ENCODE peak calls at places on chromosomes 12 and 14, in four cellular contexts. V is lower lobe of right lung, O is ascending aorta, U is mesendoderm. Z is an unnamed sample.

GRCh38 chr12:50934371-50934851 is 17.9 kb upstream of the HIGD1C start:
- DNase-seq in V (no peak), O (no peak), U (no peak), Z (no peak)

GRCh38 chr14:64891839-64892375 is 12.2 kb upstream of the SPTB start:
- DNase-seq in U (peak; percentile 70), V (no peak), O (no peak), Z (no peak)

GRCh38 chr14:91175802-91176201 is 61.9 kb downstream of the DGLUCY start:
- DNase-seq in V (no peak), U (no peak), O (no peak), Z (no peak)

GRCh38 chr12:65655074-65655493 is 169.2 kb upstream of the HMGA2 start:
- DNase-seq in U (no peak), O (no peak), V (no peak), Z (no peak)

GRCh38 chr12:99131761-99132199 is 486.7 kb downstream of the APAF1 start:
- DNase-seq in O (no peak), V (peak; percentile 46), U (peak; percentile 91), Z (no peak)

GRCh38 chr12:100234591-100235304 is 32.1 kb downstream of the DEPDC4 start:
- DNase-seq in U (peak; percentile 41), O (no peak), V (no peak), Z (no peak)

GRCh38 chr12:105676694-105677093 is 346.2 kb downstream of the C12orf75 start:
- DNase-seq in U (no peak), O (no peak), V (no peak), Z (no peak)

GRCh38 chr12:71439613-71440392 is at the start of gene LGR5:
- DNase-seq in V (no peak), O (peak; percentile 70), U (peak; percentile 84), Z (peak; percentile 73)

GRCh38 chr14:68619805-68620574 is 172.9 kb downstream of the ZFP36L1 start:
- DNase-seq in O (no peak), U (peak; percentile 40), V (no peak), Z (no peak)

GRCh38 chr12:130074661-130075406 is 87.4 kb upstream of the FZD10 start:
- DNase-seq in O (no peak), U (no peak), V (no peak), Z (no peak)

GRCh38 chr12:131390408-131391100 is 320.3 kb upstream of the SFSWAP start:
- DNase-seq in O (no peak), V (no peak), U (peak; percentile 69), Z (peak; percentile 46)

GRCh38 chr12:63521706-63522105 is 146.6 kb downstream of the DPY19L2 start:
- DNase-seq in V (no peak), O (no peak), U (no peak), Z (no peak)

GRCh38 chr14:103136388-103137271 is 13.4 kb downstream of the TNFAIP2 start:
- DNase-seq in O (no peak), U (peak; percentile 84), V (peak; percentile 64), Z (no peak)

GRCh38 chr14:86404425-86404824 is 874.5 kb downstream of the FLRT2 start:
- DNase-seq in O (no peak), V (no peak), U (peak; percentile 8), Z (no peak)

GRCh38 chr14:101707285-101707842 is 54.1 kb upstream of the PPP2R5C start:
- DNase-seq in V (no peak), U (peak; percentile 92), O (no peak), Z (no peak)

GRCh38 chr14:74754157-74754556 is 9.0 kb upstream of the YLPM1 start:
- DNase-seq in O (no peak), U (no peak), V (no peak), Z (no peak)

GRCh38 chr12:123937707-123938600 is 34.7 kb downstream of the CCDC92 start:
- DNase-seq in U (no peak), O (peak; percentile 54), V (no peak), Z (peak; percentile 80)

GRCh38 chr12:27179399-27180214 is 64.5 kb upstream of the STK38L start:
- DNase-seq in V (no peak), U (peak; percentile 79), O (no peak), Z (no peak)

GRCh38 chr14:68688872-68689371 is 103.9 kb downstream of the ZFP36L1 start:
- DNase-seq in O (no peak), V (no peak), U (no peak), Z (no peak)

GRCh38 chr12:96233941-96234461 is 39.8 kb downstream of the ELK3 start:
- DNase-seq in U (no peak), O (peak; percentile 97), V (peak; percentile 72), Z (peak; percentile 75)

GRCh38 chr12:107361970-107362369 is 268.6 kb upstream of the CRY1 start:
- DNase-seq in U (peak; percentile 27), V (no peak), O (no peak), Z (no peak)

GRCh38 chr12:57840701-57841100 is 5.8 kb downstream of the CTDSP2 start:
- DNase-seq in O (no peak), V (no peak), U (no peak), Z (no peak)

GRCh38 chr12:57836442-57837375 is 9.8 kb downstream of the CTDSP2 start:
- DNase-seq in V (no peak), O (peak; percentile 85), U (peak; percentile 86), Z (no peak)

GRCh38 chr12:57837779-57838562 is 8.6 kb downstream of the CTDSP2 start:
- DNase-seq in O (peak; percentile 76), U (peak; percentile 85), V (peak; percentile 72), Z (no peak)

GRCh38 chr12:57839996-57840395 is 6.5 kb downstream of the CTDSP2 start:
- DNase-seq in O (no peak), U (no peak), V (no peak), Z (no peak)

GRCh38 chr12:57838594-57839302 is 7.8 kb downstream of the CTDSP2 start:
- DNase-seq in O (no peak), V (no peak), U (no peak), Z (no peak)
- H3K4me3 ChIP-seq in O (peak overlapping the region; percentile 94), V (peak overlapping the region; percentile 100), U (no peak overlapping the region), Z (no peak overlapping the region)

GRCh38 chr12:132584472-132584871 is 25.9 kb downstream of the LRCOL1 start:
- DNase-seq in U (no peak), O (no peak), V (no peak), Z (no peak)
- H3K27ac ChIP-seq in U (no peak overlapping the region), O (no peak overlapping the region), V (no peak overlapping the region), Z (no peak overlapping the region)

DNA sequence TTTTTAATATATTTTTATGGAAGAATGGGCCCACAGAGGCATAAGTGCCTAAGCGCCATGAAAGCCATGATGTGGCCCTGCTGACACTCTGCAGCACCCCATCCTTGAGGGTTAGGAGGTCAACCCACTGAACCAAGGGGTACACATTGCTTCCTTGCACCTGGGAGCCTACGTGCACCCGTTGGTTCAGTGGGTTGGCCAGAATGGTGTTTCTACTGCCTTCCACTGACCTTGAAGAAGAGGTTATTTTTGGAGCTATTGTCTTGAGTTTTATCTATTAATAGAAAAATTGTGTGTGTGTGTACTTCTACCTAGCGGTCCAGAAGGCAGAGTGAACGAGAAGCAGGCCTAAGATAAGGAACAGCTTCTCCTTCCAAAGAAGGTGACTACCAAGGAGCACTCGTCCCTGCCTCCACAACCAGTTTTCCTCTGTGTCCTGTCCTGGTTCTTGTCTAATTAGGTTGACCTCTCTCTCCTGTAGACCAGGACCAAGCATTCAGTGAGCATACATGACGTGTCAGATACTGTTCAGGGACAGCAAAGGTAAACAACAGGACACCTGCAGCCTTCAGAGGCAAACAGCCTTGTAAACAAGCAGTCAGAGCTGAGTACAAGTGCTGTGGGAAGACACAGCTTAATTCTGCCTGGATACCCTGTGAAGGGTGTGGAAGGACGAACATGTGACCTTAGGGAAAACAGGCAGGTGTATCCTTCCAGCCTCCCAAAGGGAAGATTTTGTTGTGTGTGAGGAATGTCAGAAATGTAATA is 30.4 kb upstream of the PLEK2 start:
- DNase-seq in O (no peak), V (no peak), U (no peak), Z (no peak)
- H3K4me3 ChIP-seq in O (no peak overlapping the region), V (no peak overlapping the region), U (no peak overlapping the region), Z (no peak overlapping the region)

GRCh38 chr14:49420201-49420600 is 166.0 kb downstream of the RPS29 start:
- DNase-seq in O (no peak), U (no peak), V (no peak), Z (no peak)
- H3K27ac ChIP-seq in O (no peak overlapping the region), U (no peak overlapping the region), V (no peak overlapping the region), Z (no peak overlapping the region)